ENCODE peak calls at places on chromosomes 12 and 14, in ten cellular contexts. One of them, this sample, is unnamed.

GRCh38 chr14:59698793-59699192 is 122.2 kb upstream of the CCDC175 start:
- DNase-seq in GM23248: no peak
- DNase-seq in GM23338: no peak
- DNase-seq in GM12878: no peak
- DNase-seq in OCI-LY7: no peak
- DNase-seq in IMR-90: no peak
- DNase-seq in mesendoderm: no peak
- DNase-seq in endothelial cell of umbilical vein: no peak
- DNase-seq in hepatocyte: no peak
- DNase-seq in neural progenitor cell: no peak
- DNase-seq in this sample: no peak

GRCh38 chr14:98819132-98819866 is 452.7 kb downstream of the BCL11B start:
- DNase-seq in GM23248: no peak
- DNase-seq in GM23338: peak; percentile 94
- DNase-seq in GM12878: no peak
- DNase-seq in OCI-LY7: no peak
- DNase-seq in IMR-90: no peak
- DNase-seq in mesendoderm: peak; percentile 98
- DNase-seq in endothelial cell of umbilical vein: no peak
- DNase-seq in hepatocyte: peak; percentile 17
- DNase-seq in neural progenitor cell: peak; percentile 30
- DNase-seq in this sample: no peak

GRCh38 chr14:67500981-67501380 is 12.5 kb upstream of the TMEM229B start:
- DNase-seq in GM23248: no peak
- DNase-seq in GM23338: no peak
- DNase-seq in GM12878: no peak
- DNase-seq in OCI-LY7: no peak
- DNase-seq in IMR-90: no peak
- DNase-seq in mesendoderm: no peak
- DNase-seq in endothelial cell of umbilical vein: no peak
- DNase-seq in hepatocyte: no peak
- DNase-seq in neural progenitor cell: no peak
- DNase-seq in this sample: no peak

GRCh38 chr14:104187121-104187889 is 48.9 kb downstream of the KIF26A start:
- DNase-seq in GM23248: peak; percentile 21
- DNase-seq in GM23338: no peak
- DNase-seq in GM12878: no peak
- DNase-seq in OCI-LY7: no peak
- DNase-seq in IMR-90: no peak
- DNase-seq in mesendoderm: peak; percentile 45
- DNase-seq in endothelial cell of umbilical vein: no peak
- DNase-seq in hepatocyte: no peak
- DNase-seq in neural progenitor cell: no peak
- DNase-seq in this sample: no peak

GRCh38 chr12:26471560-26471959 is 276.2 kb downstream of the SSPN start:
- DNase-seq in GM23248: peak; percentile 73
- DNase-seq in GM23338: no peak
- DNase-seq in GM12878: peak; percentile 82
- DNase-seq in OCI-LY7: peak; percentile 78
- DNase-seq in IMR-90: peak; percentile 68
- DNase-seq in mesendoderm: no peak
- DNase-seq in endothelial cell of umbilical vein: no peak
- DNase-seq in hepatocyte: no peak
- DNase-seq in neural progenitor cell: no peak
- DNase-seq in this sample: no peak

GRCh38 chr12:20213851-20214250 is 154.5 kb upstream of the PDE3A start:
- DNase-seq in GM23248: no peak
- DNase-seq in GM23338: no peak
- DNase-seq in GM12878: no peak
- DNase-seq in OCI-LY7: no peak
- DNase-seq in IMR-90: no peak
- DNase-seq in mesendoderm: no peak
- DNase-seq in endothelial cell of umbilical vein: no peak
- DNase-seq in hepatocyte: no peak
- DNase-seq in neural progenitor cell: no peak
- DNase-seq in this sample: no peak

GRCh38 chr12:14982986-14983385 is 10.1 kb downstream of the PDE6H start:
- DNase-seq in GM23248: no peak
- DNase-seq in GM23338: no peak
- DNase-seq in GM12878: no peak
- DNase-seq in OCI-LY7: no peak
- DNase-seq in IMR-90: no peak
- DNase-seq in mesendoderm: no peak
- DNase-seq in endothelial cell of umbilical vein: no peak
- DNase-seq in hepatocyte: no peak
- DNase-seq in neural progenitor cell: no peak
- DNase-seq in this sample: no peak

GRCh38 chr14:22685467-22685866 is 41.3 kb upstream of the OR6J1 start:
- DNase-seq in GM23248: no peak
- DNase-seq in GM23338: peak; percentile 2
- DNase-seq in GM12878: no peak
- DNase-seq in OCI-LY7: no peak
- DNase-seq in IMR-90: no peak
- DNase-seq in mesendoderm: peak; percentile 18
- DNase-seq in endothelial cell of umbilical vein: no peak
- DNase-seq in hepatocyte: no peak
- DNase-seq in neural progenitor cell: peak; percentile 21
- DNase-seq in this sample: no peak

GRCh38 chr12:30450872-30451271 is 244.8 kb downstream of the IPO8 start:
- DNase-seq in GM23248: peak; percentile 0
- DNase-seq in GM23338: no peak
- DNase-seq in GM12878: no peak
- DNase-seq in OCI-LY7: no peak
- DNase-seq in IMR-90: no peak
- DNase-seq in mesendoderm: peak; percentile 14
- DNase-seq in endothelial cell of umbilical vein: peak; percentile 63
- DNase-seq in hepatocyte: no peak
- DNase-seq in neural progenitor cell: no peak
- DNase-seq in this sample: no peak

GRCh38 chr14:23816371-23816770 is 137.2 kb upstream of the DHRS4 start:
- DNase-seq in GM23248: no peak
- DNase-seq in GM23338: no peak
- DNase-seq in GM12878: no peak
- DNase-seq in OCI-LY7: no peak
- DNase-seq in IMR-90: no peak
- DNase-seq in mesendoderm: no peak
- DNase-seq in endothelial cell of umbilical vein: no peak
- DNase-seq in hepatocyte: no peak
- DNase-seq in neural progenitor cell: no peak
- DNase-seq in this sample: no peak

GRCh38 chr12:48881652-48882324 is 16.1 kb upstream of the RND1 start:
- DNase-seq in GM23248: peak; percentile 30
- DNase-seq in GM23338: no peak
- DNase-seq in GM12878: no peak
- DNase-seq in OCI-LY7: no peak
- DNase-seq in IMR-90: no peak
- DNase-seq in mesendoderm: no peak
- DNase-seq in endothelial cell of umbilical vein: no peak
- DNase-seq in hepatocyte: no peak
- DNase-seq in neural progenitor cell: peak; percentile 33
- DNase-seq in this sample: no peak

GRCh38 chr12:50530532-50530931 is 25.7 kb downstream of the DIP2B start:
- DNase-seq in GM23248: no peak
- DNase-seq in GM23338: no peak
- DNase-seq in GM12878: no peak
- DNase-seq in OCI-LY7: no peak
- DNase-seq in IMR-90: no peak
- DNase-seq in mesendoderm: no peak
- DNase-seq in endothelial cell of umbilical vein: no peak
- DNase-seq in hepatocyte: no peak
- DNase-seq in neural progenitor cell: no peak
- DNase-seq in this sample: no peak

GRCh38 chr12:50527086-50527726 is 22.4 kb downstream of the DIP2B start:
- DNase-seq in GM23248: no peak
- DNase-seq in GM23338: no peak
- DNase-seq in GM12878: no peak
- DNase-seq in OCI-LY7: no peak
- DNase-seq in IMR-90: no peak
- DNase-seq in mesendoderm: no peak
- DNase-seq in endothelial cell of umbilical vein: no peak
- DNase-seq in hepatocyte: no peak
- DNase-seq in neural progenitor cell: no peak
- DNase-seq in this sample: no peak

GRCh38 chr12:50533203-50533584 is 28.4 kb downstream of the DIP2B start:
- DNase-seq in GM23248: no peak
- DNase-seq in GM23338: no peak
- DNase-seq in GM12878: no peak
- DNase-seq in OCI-LY7: no peak
- DNase-seq in IMR-90: no peak
- DNase-seq in mesendoderm: peak; percentile 48
- DNase-seq in endothelial cell of umbilical vein: no peak
- DNase-seq in hepatocyte: no peak
- DNase-seq in neural progenitor cell: no peak
- DNase-seq in this sample: no peak

GRCh38 chr12:50528800-50529199 is 24.0 kb downstream of the DIP2B start:
- DNase-seq in GM23248: no peak
- DNase-seq in GM23338: no peak
- DNase-seq in GM12878: no peak
- DNase-seq in OCI-LY7: no peak
- DNase-seq in IMR-90: no peak
- DNase-seq in mesendoderm: no peak
- DNase-seq in endothelial cell of umbilical vein: no peak
- DNase-seq in hepatocyte: no peak
- DNase-seq in neural progenitor cell: no peak
- DNase-seq in this sample: no peak

GRCh38 chr12:50529345-50529744 is 24.6 kb downstream of the DIP2B start:
- DNase-seq in GM23248: no peak
- DNase-seq in GM23338: no peak
- DNase-seq in GM12878: no peak
- DNase-seq in OCI-LY7: no peak
- DNase-seq in IMR-90: no peak
- DNase-seq in mesendoderm: no peak
- DNase-seq in endothelial cell of umbilical vein: no peak
- DNase-seq in hepatocyte: no peak
- DNase-seq in neural progenitor cell: no peak
- DNase-seq in this sample: no peak
- H3K27ac ChIP-seq in GM23248: no peak overlapping the region
- H3K27ac ChIP-seq in GM23338: no peak overlapping the region
- H3K27ac ChIP-seq in GM12878: no peak overlapping the region
- H3K27ac ChIP-seq in OCI-LY7: no peak overlapping the region
- H3K27ac ChIP-seq in IMR-90: no peak overlapping the region
- H3K27ac ChIP-seq in mesendoderm: no peak overlapping the region
- H3K27ac ChIP-seq in endothelial cell of umbilical vein: no peak overlapping the region
- H3K27ac ChIP-seq in hepatocyte: no peak overlapping the region
- H3K27ac ChIP-seq in neural progenitor cell: no peak overlapping the region
- H3K27ac ChIP-seq in this sample: no peak overlapping the region

GRCh38 chr14:50056457-50056856 is 59.9 kb downstream of the VCPKMT start:
- DNase-seq in GM23248: no peak
- DNase-seq in GM23338: no peak
- DNase-seq in GM12878: no peak
- DNase-seq in OCI-LY7: no peak
- DNase-seq in IMR-90: no peak
- DNase-seq in mesendoderm: peak; percentile 41
- DNase-seq in endothelial cell of umbilical vein: no peak
- DNase-seq in hepatocyte: no peak
- DNase-seq in neural progenitor cell: no peak
- DNase-seq in this sample: no peak

GRCh38 chr14:50057331-50057730 is 59.0 kb downstream of the VCPKMT start:
- DNase-seq in GM23248: no peak
- DNase-seq in GM23338: no peak
- DNase-seq in GM12878: no peak
- DNase-seq in OCI-LY7: no peak
- DNase-seq in IMR-90: no peak
- DNase-seq in mesendoderm: no peak
- DNase-seq in endothelial cell of umbilical vein: no peak
- DNase-seq in hepatocyte: no peak
- DNase-seq in neural progenitor cell: no peak
- DNase-seq in this sample: no peak

GRCh38 chr14:50055461-50056228 is 60.7 kb downstream of the VCPKMT start:
- DNase-seq in GM23248: peak; percentile 35
- DNase-seq in GM23338: peak; percentile 39
- DNase-seq in GM12878: no peak
- DNase-seq in OCI-LY7: peak; percentile 71
- DNase-seq in IMR-90: no peak
- DNase-seq in mesendoderm: no peak
- DNase-seq in endothelial cell of umbilical vein: peak; percentile 46
- DNase-seq in hepatocyte: no peak
- DNase-seq in neural progenitor cell: peak; percentile 10
- DNase-seq in this sample: no peak

GRCh38 chr14:50059773-50060629 is 56.4 kb downstream of the VCPKMT start:
- DNase-seq in GM23248: no peak
- DNase-seq in GM23338: no peak
- DNase-seq in GM12878: no peak
- DNase-seq in OCI-LY7: no peak
- DNase-seq in IMR-90: no peak
- DNase-seq in mesendoderm: peak; percentile 16
- DNase-seq in endothelial cell of umbilical vein: no peak
- DNase-seq in hepatocyte: no peak
- DNase-seq in neural progenitor cell: no peak
- DNase-seq in this sample: no peak

DNA sequence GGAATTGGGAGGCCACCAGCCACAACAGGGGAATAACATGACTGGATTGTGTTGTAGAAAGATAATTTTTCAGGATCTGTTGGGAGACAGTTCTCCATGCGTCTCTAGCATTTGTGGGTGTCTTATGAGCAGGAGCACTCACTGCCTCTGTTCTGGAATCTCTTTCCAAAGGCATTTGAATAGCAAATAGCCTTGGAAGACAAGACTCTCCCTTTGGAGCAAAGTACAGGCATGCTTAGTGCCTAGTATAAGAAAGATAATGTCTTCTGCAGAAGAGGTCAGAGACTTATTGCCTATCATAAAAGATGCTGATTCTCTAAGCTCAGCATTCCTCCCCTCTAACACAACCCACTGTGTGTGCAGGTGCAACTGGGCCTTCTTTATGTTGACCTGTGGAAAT is 58.3 kb downstream of the VCPKMT start:
- DNase-seq in GM23248: no peak
- DNase-seq in GM23338: no peak
- DNase-seq in GM12878: no peak
- DNase-seq in OCI-LY7: no peak
- DNase-seq in IMR-90: no peak
- DNase-seq in mesendoderm: no peak
- DNase-seq in endothelial cell of umbilical vein: no peak
- DNase-seq in hepatocyte: no peak
- DNase-seq in neural progenitor cell: no peak
- DNase-seq in this sample: no peak
- H3K36me3 ChIP-seq in GM23248: no peaks in the 10 kb centered on the region
- H3K36me3 ChIP-seq in GM23338: no peaks in the 10 kb centered on the region
- H3K36me3 ChIP-seq in GM12878: no peaks in the 10 kb centered on the region
- H3K36me3 ChIP-seq in OCI-LY7: no peaks in the 10 kb centered on the region
- H3K36me3 ChIP-seq in IMR-90: no peaks in the 10 kb centered on the region
- H3K36me3 ChIP-seq in mesendoderm: no peaks in the 10 kb centered on the region
- H3K36me3 ChIP-seq in endothelial cell of umbilical vein: no peaks in the 10 kb centered on the region
- H3K36me3 ChIP-seq in hepatocyte: no peaks in the 10 kb centered on the region
- H3K36me3 ChIP-seq in neural progenitor cell: no peaks in the 10 kb centered on the region
- H3K36me3 ChIP-seq in this sample: no peaks in the 10 kb centered on the region

GRCh38 chr12:44677724-44678123 is 198.4 kb downstream of the NELL2 start:
- DNase-seq in GM23248: no peak
- DNase-seq in GM23338: no peak
- DNase-seq in GM12878: no peak
- DNase-seq in OCI-LY7: no peak
- DNase-seq in IMR-90: no peak
- DNase-seq in mesendoderm: no peak
- DNase-seq in endothelial cell of umbilical vein: no peak
- DNase-seq in hepatocyte: no peak
- DNase-seq in neural progenitor cell: no peak
- DNase-seq in this sample: no peak
- H3K4me2 ChIP-seq in GM23248: no peak overlapping the region
- H3K4me2 ChIP-seq in GM23338: no peak overlapping the region
- H3K4me2 ChIP-seq in GM12878: no peak overlapping the region
- H3K4me2 ChIP-seq in OCI-LY7: peak overlapping the region; percentile 29
- H3K4me2 ChIP-seq in IMR-90: no peak overlapping the region
- H3K4me2 ChIP-seq in mesendoderm: no peak overlapping the region
- H3K4me2 ChIP-seq in endothelial cell of umbilical vein: no peak overlapping the region
- H3K4me2 ChIP-seq in hepatocyte: no peak overlapping the region
- H3K4me2 ChIP-seq in neural progenitor cell: no peak overlapping the region
- H3K4me2 ChIP-seq in this sample: no peak overlapping the region

GRCh38 chr12:119102274-119102673 is 76.5 kb upstream of the HSPB8 start:
- DNase-seq in GM23248: no peak
- DNase-seq in GM23338: no peak
- DNase-seq in GM12878: no peak
- DNase-seq in OCI-LY7: no peak
- DNase-seq in IMR-90: no peak
- DNase-seq in mesendoderm: no peak
- DNase-seq in endothelial cell of umbilical vein: no peak
- DNase-seq in hepatocyte: no peak
- DNase-seq in neural progenitor cell: no peak
- DNase-seq in this sample: no peak
- H3K27ac ChIP-seq in GM23248: no peak overlapping the region
- H3K27ac ChIP-seq in GM23338: no peak overlapping the region
- H3K27ac ChIP-seq in GM12878: no peak overlapping the region
- H3K27ac ChIP-seq in OCI-LY7: no peak overlapping the region
- H3K27ac ChIP-seq in IMR-90: no peak overlapping the region
- H3K27ac ChIP-seq in mesendoderm: no peak overlapping the region
- H3K27ac ChIP-seq in endothelial cell of umbilical vein: no peak overlapping the region
- H3K27ac ChIP-seq in hepatocyte: no peak overlapping the region
- H3K27ac ChIP-seq in neural progenitor cell: no peak overlapping the region
- H3K27ac ChIP-seq in this sample: no peak overlapping the region

This sample was measured in DND-41.